ENCODE peak calls at places on chromosomes 11 and 22, in six cellular contexts. E, F, H, V, R and O are unnamed samples.

GRCh38 chr11:19546325-19546724 is 166.3 kb upstream of the NAV2 start:
- DNase-seq in E (no peak), F (no peak), H (no peak), V (no peak), R (no peak), O (peak)

GRCh38 chr22:46318576-46318975 is 16.9 kb upstream of the TRMU start:
- DNase-seq in E (no peak), F (no peak), H (no peak), V (no peak), R (no peak), O (no peak)

GRCh38 chr11:83006877-83007330 is 64.8 kb downstream of the RAB30 start:
- DNase-seq in E (no peak), F (peak), H (no peak), V (no peak), R (peak), O (no peak)

GRCh38 chr22:49398646-49399045 is 429.0 kb downstream of the BRD1 start:
- DNase-seq in E (no peak), F (no peak), H (no peak), V (no peak), R (no peak), O (no peak)

GRCh38 chr11:73129198-73129597 is 12.9 kb downstream of the FCHSD2 start:
- DNase-seq in E (no peak), F (no peak), H (no peak), V (no peak), R (no peak), O (no peak)

GRCh38 chr11:13140873-13141655 is 131.9 kb downstream of the RASSF10 start:
- DNase-seq in E (peak), F (no peak), H (no peak), V (no peak), R (no peak), O (no peak)

GRCh38 chr11:66856496-66857233 is at the start of gene LRFN4:
- DNase-seq in E (no peak), F (no peak), H (peak), V (no peak), R (peak), O (peak)

GRCh38 chr11:65827774-65828156 is 6.0 kb upstream of the SNX32 start:
- DNase-seq in E (no peak), F (no peak), H (no peak), V (no peak), R (no peak), O (no peak)

GRCh38 chr11:78310500-78310909 is 107.1 kb downstream of the GAB2 start:
- DNase-seq in E (peak), F (peak), H (no peak), V (no peak), R (no peak), O (no peak)

DNA sequence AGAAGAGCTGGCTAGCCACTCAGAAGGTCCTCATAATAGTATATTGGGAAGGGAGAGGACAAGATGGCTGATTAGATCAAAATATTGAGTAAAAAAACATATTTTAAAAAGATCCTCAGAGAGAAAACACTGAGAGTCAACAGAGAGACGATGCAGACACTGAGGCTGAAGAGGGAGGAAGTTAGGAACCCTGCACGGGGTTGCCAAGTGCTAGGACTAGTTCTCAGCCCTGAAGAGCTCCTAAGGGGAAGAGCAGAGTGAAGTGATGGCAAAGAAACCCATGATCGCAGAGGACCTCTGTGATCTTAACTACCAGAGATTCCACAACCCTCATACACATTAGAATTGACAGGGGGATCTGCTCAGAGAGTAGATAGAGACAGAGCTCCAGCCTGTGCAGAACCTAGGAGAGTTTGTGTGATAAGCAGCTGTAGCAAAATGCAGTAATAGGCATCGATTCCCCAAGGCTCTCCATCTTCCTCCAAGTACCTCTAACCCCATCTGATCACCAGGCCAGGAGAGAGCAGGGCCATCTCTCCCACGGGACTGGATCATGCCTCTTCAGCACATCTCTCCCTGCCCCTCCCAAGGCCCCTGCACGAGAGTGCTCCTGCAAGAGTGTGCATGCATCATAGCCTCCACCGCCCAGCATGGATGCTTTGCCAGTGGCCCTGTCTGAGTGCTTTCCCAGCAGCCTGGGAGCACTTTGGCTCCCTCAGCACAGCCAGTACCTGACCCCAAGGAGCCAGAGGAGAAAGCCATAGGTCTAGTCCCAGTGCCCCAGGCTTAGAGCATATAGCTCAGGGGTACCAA is 41.2 kb upstream of the ARL14EP start:
- DNase-seq in E (no peak), F (no peak), H (no peak), V (no peak), R (no peak), O (no peak)
- TF ChIP-seq EP300 in E (no peak), F (no peak), H (no peak), V (no peak), R (no peak), O (no peak)

GRCh38 chr11:122814401-122814800 is 23.9 kb upstream of the CRTAM start:
- DNase-seq in E (peak), F (no peak), H (peak), V (no peak), R (peak), O (no peak)

GRCh38 chr11:122815900-122816299 is 22.4 kb upstream of the CRTAM start:
- DNase-seq in E (no peak), F (no peak), H (no peak), V (no peak), R (no peak), O (no peak)

GRCh38 chr11:122816701-122817100 is 21.6 kb upstream of the CRTAM start:
- DNase-seq in E (no peak), F (no peak), H (no peak), V (no peak), R (no peak), O (no peak)

GRCh38 chr11:122820158-122820557 is 18.1 kb upstream of the CRTAM start:
- DNase-seq in E (no peak), F (no peak), H (no peak), V (no peak), R (no peak), O (no peak)

DNA sequence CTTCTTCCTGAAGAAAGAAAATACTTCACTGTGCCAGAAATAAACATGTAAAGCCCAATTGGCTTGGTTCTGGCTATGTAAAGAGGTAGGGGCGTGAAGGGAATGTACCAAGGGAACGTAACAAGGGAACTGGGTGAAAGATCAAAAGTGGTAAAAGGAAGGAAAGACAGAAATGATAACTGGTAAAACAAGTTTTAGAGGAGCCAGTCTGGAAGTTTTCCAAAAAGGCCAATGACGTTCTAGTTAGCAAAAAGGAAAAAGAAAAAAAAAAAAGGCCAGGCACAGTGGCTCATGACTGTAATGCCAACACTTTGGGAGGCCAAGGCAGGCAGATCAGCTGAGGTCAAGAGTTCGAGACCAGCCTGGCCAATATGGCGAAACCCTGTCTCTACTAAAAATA is 21.2 kb upstream of the CRTAM start:
- DNase-seq in E (no peak), F (no peak), H (no peak), V (no peak), R (no peak), O (no peak)
- TF ChIP-seq RFX5 in E (no peak), F (no peak), H (no peak), V (no peak), R (no peak), O (no peak)

DNA sequence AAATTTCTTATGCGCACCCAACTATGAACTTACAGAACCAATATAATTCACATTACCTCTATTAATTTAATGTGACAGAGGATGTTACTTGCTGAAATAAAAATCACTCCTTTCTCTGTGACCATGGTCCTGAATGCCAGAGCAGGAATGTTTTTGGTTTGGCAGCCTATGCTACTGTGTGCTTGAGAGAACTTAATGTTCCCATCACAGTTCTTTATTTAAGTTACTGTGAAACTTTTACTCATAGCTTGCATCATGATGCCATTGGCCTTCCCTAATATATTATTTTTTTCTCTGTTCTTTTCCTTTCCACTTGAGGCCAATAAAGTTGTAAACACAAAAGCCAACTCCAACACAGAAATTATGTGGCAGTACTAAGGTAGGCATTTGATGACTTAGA is 142.2 kb downstream of the FAM76B start:
- DNase-seq in E (no peak), F (no peak), H (no peak), V (no peak), R (no peak), O (no peak)
- TF ChIP-seq EP300 in E (no peak), F (no peak), H (no peak), V (no peak), R (no peak), O (no peak)

DNA sequence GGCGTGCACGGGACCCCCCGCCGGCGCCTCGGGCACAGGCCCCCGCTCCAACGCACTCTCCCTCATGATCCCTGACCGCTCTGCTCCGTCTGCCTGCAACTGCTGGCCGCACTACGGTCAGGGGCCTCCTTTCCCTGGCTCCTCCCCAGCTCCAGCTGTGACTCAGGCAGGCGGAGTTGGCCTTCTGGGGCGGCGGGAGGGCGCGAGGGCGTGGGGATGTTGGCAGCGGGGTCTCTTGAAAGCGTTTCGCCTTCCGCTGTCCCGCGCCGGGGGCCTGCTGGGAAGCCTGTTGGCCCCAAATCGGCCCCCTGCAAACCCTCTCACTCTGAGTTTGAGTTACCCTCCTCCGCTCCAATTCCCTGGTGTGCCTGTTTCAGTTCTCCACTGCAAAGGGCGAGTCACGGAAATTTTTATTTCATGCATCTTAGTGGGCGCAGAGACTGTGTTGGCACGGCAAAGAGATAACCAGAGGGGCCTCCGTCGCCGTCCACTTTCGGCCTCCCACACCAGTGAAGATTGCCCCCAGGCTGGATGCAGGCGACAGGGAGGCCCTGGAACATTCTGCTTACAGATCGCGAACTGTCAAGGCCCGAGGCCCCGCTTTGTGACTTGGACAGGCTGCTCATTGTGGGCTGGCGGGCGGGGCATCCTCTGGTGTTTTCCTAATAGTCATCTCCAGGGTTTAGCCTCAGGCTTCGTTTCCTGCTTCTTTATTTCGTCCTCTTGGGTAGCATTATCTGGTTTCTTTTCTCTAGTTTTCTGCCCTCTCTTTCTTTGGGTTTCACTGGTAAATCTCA is at the start of gene CAVIN3:
- DNase-seq in E (no peak), F (peak), H (peak), V (peak), R (peak), O (peak)
- TF ChIP-seq RFX5 in E (no peak), F (no peak), H (no peak), V (no peak), R (no peak), O (no peak)

GRCh38 chr11:62880231-62880802 is 379 bp upstream of the SLC3A2 start:
- DNase-seq in E (no peak), F (no peak), H (peak), V (no peak), R (no peak), O (peak)

GRCh38 chr11:62879554-62879953 is 1.1 kb upstream of the SLC3A2 start:
- DNase-seq in E (no peak), F (no peak), H (no peak), V (no peak), R (no peak), O (no peak)

GRCh38 chr11:62881579-62882427 is 1.1 kb downstream of the SLC3A2 start:
- DNase-seq in E (peak), F (peak), H (peak), V (no peak), R (no peak), O (peak)

GRCh38 chr11:62882428-62882742 is 1.7 kb downstream of the SLC3A2 start:
- DNase-seq in E (no peak), F (no peak), H (no peak), V (no peak), R (no peak), O (no peak)

GRCh38 chr11:62880803-62881578 is at the start of gene SLC3A2:
- DNase-seq in E (peak), F (peak), H (peak), V (peak), R (peak), O (peak)
- TF ChIP-seq EP300 in E (no peak), F (no peak), H (no peak), V (no peak), R (no peak), O (no peak)

DNA sequence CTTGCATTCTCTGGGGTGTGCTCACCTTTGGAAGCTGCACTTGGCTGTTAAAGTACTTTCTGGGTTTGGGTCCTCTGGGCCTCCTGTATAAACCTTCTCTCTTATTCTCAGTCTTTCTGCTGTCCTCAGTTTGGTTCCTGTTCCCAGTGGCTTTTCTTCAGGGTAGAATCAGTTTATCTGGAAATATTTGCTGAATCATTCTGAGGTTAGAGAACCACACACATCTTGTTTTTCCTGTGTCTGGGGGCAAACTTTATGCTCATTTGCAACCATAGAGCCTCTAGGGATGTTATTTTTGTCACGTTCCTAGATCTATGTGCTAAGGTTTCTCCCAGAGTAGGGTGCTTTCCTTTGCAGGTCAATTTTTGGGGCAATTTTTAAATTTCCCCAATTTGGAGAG is 224.3 kb upstream of the C11orf87 start:
- DNase-seq in E (no peak), F (no peak), H (no peak), V (no peak), R (no peak), O (no peak)
- TF ChIP-seq RFX5 in E (no peak), F (no peak), H (no peak), V (no peak), R (no peak), O (no peak)

GRCh38 chr11:75667268-75667830 is 1.5 kb downstream of the MAP6 start:
- DNase-seq in E (no peak), F (no peak), H (no peak), V (peak), R (peak), O (peak)

GRCh38 chr11:75665126-75665525 is 3.7 kb downstream of the MAP6 start:
- DNase-seq in E (no peak), F (no peak), H (no peak), V (no peak), R (no peak), O (no peak)

GRCh38 chr11:75664366-75664765 is 4.5 kb downstream of the MAP6 start:
- DNase-seq in E (no peak), F (no peak), H (no peak), V (no peak), R (no peak), O (no peak)

GRCh38 chr11:75667831-75668507 is 869 bp downstream of the MAP6 start:
- DNase-seq in E (no peak), F (no peak), H (no peak), V (peak), R (peak), O (peak)

GRCh38 chr11:75668508-75669297 is at the start of gene MAP6:
- DNase-seq in E (no peak), F (no peak), H (peak), V (peak), R (peak), O (peak)
- TF ChIP-seq EP300 in E (no peak), F (no peak), H (no peak), V (no peak), R (no peak), O (no peak)

DNA sequence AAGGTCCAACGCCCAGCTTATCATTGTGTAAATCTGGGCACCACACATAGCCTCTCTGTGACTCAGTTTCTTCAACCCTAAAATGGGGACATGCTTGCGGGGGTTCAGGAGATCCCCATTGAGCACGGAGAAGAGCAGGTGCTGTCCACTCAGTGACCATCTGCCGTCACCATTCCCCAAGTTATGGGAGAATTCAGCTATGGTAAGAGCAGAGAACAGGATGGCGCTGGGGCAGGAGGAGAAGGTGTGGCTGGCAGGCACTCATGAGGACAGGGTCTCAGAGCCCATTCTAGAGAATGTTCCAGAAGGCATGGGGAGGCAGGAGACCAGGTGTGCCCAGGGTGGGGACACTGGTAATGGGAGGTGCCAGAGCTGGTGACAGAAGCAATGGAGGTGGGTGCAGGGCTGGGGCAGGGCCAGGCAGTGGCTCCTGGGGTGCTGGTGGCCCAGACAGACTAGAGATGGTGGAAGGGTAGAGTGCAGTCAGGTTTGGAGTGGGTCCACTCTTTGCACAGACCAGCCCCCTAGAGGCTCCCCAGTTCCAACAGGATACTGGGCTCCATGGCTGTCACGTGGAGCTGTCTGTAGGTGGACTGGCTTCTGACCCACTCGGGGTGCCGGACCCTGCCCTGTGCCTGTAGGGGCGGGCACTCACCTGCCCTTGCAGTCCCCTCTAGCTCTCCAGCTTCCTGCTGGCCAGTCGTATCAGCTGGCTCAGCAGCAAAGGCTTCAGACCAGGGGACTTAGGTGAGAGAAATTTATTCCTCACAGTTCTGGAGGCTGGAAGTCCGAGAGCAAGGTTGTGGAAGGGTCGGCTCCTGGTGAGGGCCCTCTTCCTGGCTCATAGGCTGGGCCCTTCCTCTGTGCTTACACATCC is 84.7 kb downstream of the CDKN1C start:
- DNase-seq in E (no peak), F (no peak), H (no peak), V (peak), R (no peak), O (no peak)
- TF ChIP-seq RFX5 in E (no peak), F (no peak), H (no peak), V (no peak), R (no peak), O (no peak)